ENCODE peak calls at places on chromosome 6, in four cellular contexts. V, H, B and C are unnamed samples. For H3K4me1 and H3K36me3, the result is how much of the 10 kb centered on the place peaks cover.

GRCh38 chr6:128005009-128005408 is 104.2 kb upstream of the THEMIS start:
- DNase-seq in V (no peak), H (no peak), B (no peak), C (no peak)

GRCh38 chr6:134593887-134594286 is 276.0 kb upstream of the SGK1 start:
- DNase-seq in V (peak), H (no peak), B (no peak), C (no peak)

GRCh38 chr6:37699138-37699766 is 1.6 kb upstream of the MDGA1 start:
- DNase-seq in V (no peak), H (no peak), B (peak), C (peak)

GRCh38 chr6:36204068-36204753 is 7.7 kb downstream of the BRPF3 start:
- DNase-seq in V (no peak), H (no peak), B (no peak), C (no peak)

GRCh38 chr6:34284563-34285545 is 36.0 kb upstream of the SMIM29 start:
- DNase-seq in V (peak), H (peak), B (peak), C (peak)

GRCh38 chr6:136655251-136656014 is 105.2 kb upstream of the MAP7 start:
- DNase-seq in V (no peak), H (no peak), B (no peak), C (no peak)

GRCh38 chr6:90294989-90295853 is 1.4 kb downstream of the BACH2 start:
- DNase-seq in V (peak), H (peak), B (peak), C (peak)

GRCh38 chr6:2560903-2561698 is 189.6 kb downstream of the MYLK4 start:
- DNase-seq in V (no peak), H (no peak), B (no peak), C (no peak)

GRCh38 chr6:144912474-144912873 is 627.3 kb downstream of the UTRN start:
- DNase-seq in V (no peak), H (no peak), B (no peak), C (no peak)

GRCh38 chr6:29568021-29568420 is 8.5 kb upstream of the UBD start:
- DNase-seq in V (no peak), H (no peak), B (no peak), C (no peak)

GRCh38 chr6:141301779-141302178 is 830.9 kb upstream of the GJE1 start:
- DNase-seq in V (no peak), H (no peak), B (no peak), C (no peak)

GRCh38 chr6:41092421-41093140 is 19.8 kb downstream of the NFYA start:
- DNase-seq in V (no peak), H (no peak), B (no peak), C (no peak)

GRCh38 chr6:106512958-106513480 is 116.3 kb downstream of the RTN4IP1 start:
- DNase-seq in V (no peak), H (no peak), B (no peak), C (no peak)

GRCh38 chr6:41939848-41940758 is 1.5 kb downstream of the CCND3 start:
- DNase-seq in V (peak), H (no peak), B (peak), C (no peak)

GRCh38 chr6:399785-400517 is 8.4 kb downstream of the IRF4 start:
- DNase-seq in V (no peak), H (no peak), B (no peak), C (no peak)
- H3K4me1 ChIP-seq in V (under half), H (under half), B (under half), C (under half)

GRCh38 chr6:124977067-124977908 is 15.1 kb downstream of the RNF217 start:
- DNase-seq in V (no peak), H (no peak), B (no peak), C (no peak)
- H3K36me3 ChIP-seq in V (under half), H (under half), B (under half), C (under half)

GRCh38 chr6:147448212-147448611 is 60.3 kb upstream of the SAMD5 start:
- DNase-seq in V (no peak), H (no peak), B (no peak), C (peak)
- H3K4me3 ChIP-seq in V (no peak), H (no peak), B (no peak), C (no peak)

DNA sequence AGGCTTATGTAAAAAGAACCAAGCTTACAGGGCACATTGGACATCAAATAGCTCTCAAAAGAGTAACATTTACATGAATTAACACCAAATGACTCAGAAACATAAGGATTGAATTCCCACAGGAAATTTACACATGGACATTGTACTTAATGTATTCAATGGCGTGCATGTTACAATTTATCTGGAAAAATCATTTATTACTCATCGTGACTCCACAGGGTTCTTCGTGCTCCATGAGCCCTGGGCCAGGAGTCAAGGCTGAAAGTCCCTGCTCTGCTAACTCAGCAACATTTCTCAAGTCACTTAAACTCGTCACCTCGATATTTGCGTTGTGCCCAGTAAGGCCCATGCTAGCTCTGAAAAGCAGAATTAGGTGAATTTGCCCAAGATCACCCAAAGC is 158.5 kb downstream of the PHACTR1 start:
- DNase-seq in V (no peak), H (no peak), B (no peak), C (no peak)
- H3K4me1 ChIP-seq in V (under half), H (under half), B (under half), C (under half)